ENCODE peak calls at places on chromosomes 16 and 17, in four cellular contexts. T is K562, X is HepG2, O is GM12878. G is an unnamed sample.

GRCh38 chr16:78122774-78123315 is 23.4 kb downstream of the WWOX start:
- DNase-seq in T (peak), X (peak), O (no peak), G (peak)

GRCh38 chr17:57600092-57600491 is 145.0 kb downstream of the CCDC182 start:
- DNase-seq in T (no peak), X (no peak), O (no peak), G (no peak)

GRCh38 chr17:82281502-82282238 is 8.2 kb upstream of the CSNK1D start:
- DNase-seq in T (no peak), X (no peak), O (peak), G (peak)

GRCh38 chr17:3738562-3739295 is 15.0 kb downstream of the HASPIN start:
- DNase-seq in T (peak), X (no peak), O (no peak), G (no peak)

GRCh38 chr16:81796035-81796434 is 16.9 kb downstream of the PLCG2 start:
- DNase-seq in T (no peak), X (no peak), O (no peak), G (no peak)

GRCh38 chr16:30430428-30430970 is 669 bp upstream of the DCTPP1 start:
- DNase-seq in T (no peak), X (peak), O (no peak), G (peak)

GRCh38 chr17:44053130-44053872 is 13.2 kb downstream of the LSM12 start:
- DNase-seq in T (no peak), X (no peak), O (no peak), G (no peak)

GRCh38 chr17:34869636-34870035 is 91.6 kb downstream of the CCT6B start:
- DNase-seq in T (no peak), X (no peak), O (no peak), G (no peak)

GRCh38 chr16:73213761-73214480 is 166.0 kb upstream of the ZFHX3 start:
- DNase-seq in T (no peak), X (no peak), O (no peak), G (no peak)

GRCh38 chr16:78705694-78706093 is 606.2 kb downstream of the WWOX start:
- DNase-seq in T (peak), X (peak), O (peak), G (peak)

GRCh38 chr17:82525712-82526111 is 6.2 kb downstream of the FOXK2 start:
- DNase-seq in T (no peak), X (no peak), O (no peak), G (no peak)

DNA sequence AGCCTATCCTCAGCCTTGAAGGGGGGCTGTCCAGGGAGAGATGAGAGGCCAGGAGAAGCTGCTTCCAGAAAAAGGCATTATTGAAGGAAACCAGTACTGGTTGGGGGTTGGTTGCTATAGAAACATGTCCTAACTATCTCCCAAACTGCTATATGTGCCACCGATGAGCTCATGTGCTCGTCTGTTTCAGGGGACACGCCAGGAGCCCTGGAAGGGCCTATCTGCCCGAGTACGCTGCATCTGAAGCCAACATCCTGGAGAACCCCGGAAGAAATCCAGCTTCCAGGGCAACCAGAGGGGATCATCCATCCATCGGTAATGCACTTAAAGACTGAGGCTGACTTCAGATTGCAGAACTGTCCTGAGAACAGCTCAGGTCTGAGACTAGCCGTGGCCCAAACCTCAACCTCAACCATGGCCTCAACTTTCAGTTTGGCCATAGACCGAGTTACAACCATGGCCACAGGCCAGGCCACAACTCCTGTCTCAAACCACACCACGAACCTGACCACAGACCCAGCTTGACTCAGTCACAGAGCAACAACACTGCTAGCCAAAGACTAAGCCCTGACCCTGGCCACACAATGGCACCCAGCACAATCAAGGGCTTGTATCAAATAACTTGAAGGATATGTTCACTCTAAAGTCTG is 10.2 kb downstream of the PITPNM3 start:
- DNase-seq in T (no peak), X (no peak), O (peak), G (no peak)
- TF ChIP-seq CHD4 in T (no peak), X (no peak), O (no peak), G (no peak)

DNA sequence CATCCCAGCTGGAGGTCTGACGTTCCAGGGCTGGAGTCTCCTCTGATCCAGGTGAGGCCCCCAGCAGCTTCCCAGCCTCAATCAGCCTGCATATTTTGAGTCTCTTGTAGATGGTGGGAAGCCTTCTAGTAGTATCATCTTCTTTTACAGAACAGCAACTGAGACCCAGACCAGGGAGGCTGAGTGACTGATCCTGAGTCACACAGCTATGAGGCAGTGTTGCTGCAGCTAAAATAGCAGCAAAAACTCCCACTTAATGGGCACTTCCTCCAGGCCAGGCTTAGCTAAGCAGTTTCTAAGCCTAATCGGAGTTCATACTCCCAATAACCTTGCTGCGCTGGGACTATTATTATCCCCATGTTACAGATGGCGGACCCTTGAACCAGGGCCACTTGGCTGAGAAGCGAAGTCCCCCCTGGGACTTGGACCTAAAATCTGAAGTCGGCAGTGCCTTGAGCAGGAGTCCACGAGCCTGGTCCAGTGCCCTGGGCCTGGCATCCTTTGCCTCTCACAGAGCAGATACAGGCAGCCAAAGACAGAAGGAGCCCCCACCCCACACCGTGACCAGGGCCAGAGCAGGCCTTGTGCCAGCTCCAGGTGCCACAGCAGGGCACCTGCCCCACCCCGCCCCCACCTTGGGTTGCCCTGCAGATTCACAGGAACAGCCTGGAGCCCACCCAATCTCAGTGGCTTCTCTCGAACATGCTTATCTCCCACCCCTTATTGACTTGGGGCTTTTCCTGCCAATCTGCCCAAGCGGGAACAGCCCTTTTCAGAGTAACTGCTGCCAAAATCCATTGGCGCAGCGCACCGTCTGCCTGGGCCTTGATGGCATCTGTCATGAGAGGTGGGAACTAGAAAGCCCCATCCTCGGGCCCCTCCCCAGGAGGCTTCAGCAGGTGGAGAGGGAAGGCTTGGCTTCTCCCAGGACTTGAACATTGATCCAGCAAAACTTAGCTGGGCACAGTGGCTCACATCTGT is 65.1 kb downstream of the SOCS1 start:
- DNase-seq in T (no peak), X (no peak), O (no peak), G (no peak)
- TF ChIP-seq CHD4 in T (no peak), X (no peak), O (no peak), G (no peak)

GRCh38 chr17:59840329-59840907 is 52.3 kb downstream of the TUBD1 start:
- DNase-seq in T (no peak), X (no peak), O (no peak), G (peak)
- TF ChIP-seq CHD4 in T (no peak), X (no peak), O (no peak), G (no peak)

GRCh38 chr16:84839956-84840355 is 20.2 kb downstream of the CRISPLD2 start:
- DNase-seq in T (no peak), X (no peak), O (no peak), G (peak)
- TF ChIP-seq CHD4 in T (no peak), X (no peak), O (no peak), G (no peak)

GRCh38 chr16:69618721-69619120 is 53.0 kb downstream of the NFAT5 start:
- DNase-seq in T (no peak), X (no peak), O (no peak), G (no peak)

GRCh38 chr16:69615528-69615927 is 49.8 kb downstream of the NFAT5 start:
- DNase-seq in T (no peak), X (peak), O (no peak), G (no peak)

GRCh38 chr16:69618307-69618706 is 52.5 kb downstream of the NFAT5 start:
- DNase-seq in T (no peak), X (no peak), O (no peak), G (no peak)

GRCh38 chr16:69613283-69614154 is 47.8 kb downstream of the NFAT5 start:
- DNase-seq in T (peak), X (peak), O (peak), G (peak)

DNA sequence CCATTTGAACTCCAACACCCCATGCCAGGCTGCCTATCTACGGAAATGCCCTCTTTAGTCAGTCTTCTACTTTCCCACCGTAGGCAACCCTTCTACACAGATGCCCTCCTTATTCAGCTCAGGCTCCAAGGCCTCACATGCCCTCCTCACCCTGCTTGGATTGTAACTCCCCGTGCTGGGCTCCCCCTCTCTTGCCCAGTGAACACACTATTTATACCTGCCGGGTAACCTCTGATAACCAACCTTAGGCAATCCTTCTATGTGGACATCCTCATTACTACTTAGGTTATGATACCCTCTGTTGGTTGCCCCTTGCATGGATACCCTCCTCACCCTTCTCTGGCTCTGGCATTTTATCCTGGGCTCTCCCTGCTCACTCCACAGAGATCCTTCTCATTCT is 50.3 kb downstream of the NFAT5 start:
- DNase-seq in T (no peak), X (no peak), O (no peak), G (no peak)
- TF ChIP-seq CHD4 in T (no peak), X (no peak), O (no peak), G (no peak)

DNA sequence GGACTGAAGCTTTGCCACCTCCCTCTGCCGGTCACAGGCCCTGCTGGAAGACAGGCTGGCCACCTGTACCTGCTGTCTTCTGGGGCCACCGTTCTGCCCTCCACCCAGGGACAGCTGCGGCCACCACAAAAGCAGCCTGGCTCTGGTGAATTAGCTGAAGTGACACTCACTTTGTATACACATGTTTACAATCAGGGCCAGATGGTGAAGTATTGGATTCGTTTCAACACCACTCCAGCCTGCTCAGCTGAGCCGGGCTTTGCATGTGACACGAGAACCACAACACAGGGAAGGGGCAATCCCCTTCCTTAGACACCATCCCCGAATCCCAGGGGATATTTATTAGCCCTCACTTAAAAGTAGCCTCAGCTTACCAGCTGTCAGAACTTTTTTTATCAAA is 191.5 kb upstream of the RPL38 start:
- DNase-seq in T (no peak), X (no peak), O (no peak), G (no peak)
- TF ChIP-seq CHD4 in T (no peak), X (no peak), O (no peak), G (no peak)

GRCh38 chr16:4695473-4696171 is 2.3 kb downstream of the NUDT16L1 start:
- DNase-seq in T (no peak), X (no peak), O (no peak), G (no peak)

GRCh38 chr16:4693296-4693955 is at the start of gene NUDT16L1:
- DNase-seq in T (peak), X (peak), O (peak), G (peak)

GRCh38 chr16:4694664-4695451 is 1.5 kb downstream of the NUDT16L1 start:
- DNase-seq in T (no peak), X (no peak), O (no peak), G (no peak)

GRCh38 chr16:4692460-4693295 is 684 bp upstream of the NUDT16L1 start:
- DNase-seq in T (no peak), X (no peak), O (no peak), G (no peak)

GRCh38 chr16:4693956-4694663 is 748 bp downstream of the NUDT16L1 start:
- DNase-seq in T (peak), X (no peak), O (no peak), G (peak)
- TF ChIP-seq CHD4 in T (no peak), X (no peak), O (no peak), G (no peak)

DNA sequence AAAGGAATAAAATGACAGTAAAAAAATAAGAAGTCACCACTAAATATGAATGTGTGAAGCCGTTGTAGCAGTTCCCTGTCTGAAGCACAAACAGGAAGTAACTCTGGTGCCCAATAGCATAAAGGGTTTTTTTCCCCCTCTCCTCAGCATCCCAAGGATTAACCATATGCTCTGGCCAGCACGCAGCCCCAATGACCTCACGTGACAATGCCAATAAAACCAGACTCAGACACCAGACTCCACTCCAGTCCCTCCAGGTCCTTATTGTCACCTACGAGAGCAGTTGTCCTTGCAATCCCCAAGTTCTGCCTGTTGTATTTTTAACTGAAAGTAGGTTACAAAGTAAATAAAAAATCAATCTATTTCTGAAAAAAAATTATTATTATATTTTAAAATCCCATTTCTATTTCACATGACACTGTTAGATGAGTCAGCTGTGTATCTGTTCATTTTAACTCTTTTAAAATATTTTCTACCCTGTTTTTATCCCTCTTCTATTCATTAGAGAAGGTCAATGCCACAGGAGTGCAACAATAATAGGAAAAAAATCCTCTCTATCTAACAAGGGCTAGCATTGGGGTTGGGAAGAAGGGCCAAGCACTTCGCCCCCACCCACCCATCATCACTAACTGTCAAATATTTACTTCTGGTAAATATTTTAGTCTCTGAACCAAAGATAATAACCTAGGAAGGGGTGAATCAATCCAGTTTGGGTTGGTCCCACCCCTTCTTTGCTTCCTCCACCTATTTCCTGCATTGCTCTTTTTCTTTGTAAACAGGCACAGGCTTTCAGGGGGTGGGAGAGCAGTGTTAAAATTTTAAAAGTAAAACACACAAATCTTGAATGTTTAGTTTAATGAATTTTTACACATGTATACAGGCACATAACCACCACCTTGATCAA is 6.6 kb downstream of the PRAC1 start:
- DNase-seq in T (no peak), X (peak), O (no peak), G (no peak)
- TF ChIP-seq CHD4 in T (no peak), X (no peak), O (no peak), G (no peak)